ENCODE peak calls at places on chromosomes 3 and 15, in eight cellular contexts. One of them, this sample, is unnamed.

GRCh38 chr15:52682776-52683175 is 3.6 kb upstream of the ATOSA start:
- DNase-seq in iris pigment epithelial cell: no peak
- DNase-seq in substantia nigra: no peak
- DNase-seq in endothelial cell of umbilical vein: no peak
- DNase-seq in OCI-LY7: peak; percentile 68
- DNase-seq in cardiac fibroblast: no peak
- DNase-seq in PC-9: no peak
- DNase-seq in effector memory CD4-positive, alpha-beta T cell: no peak
- DNase-seq in this sample: no peak

GRCh38 chr15:69576035-69576526 is 123.5 kb downstream of the RPLP1 start:
- DNase-seq in iris pigment epithelial cell: no peak
- DNase-seq in substantia nigra: peak; percentile 37
- DNase-seq in endothelial cell of umbilical vein: peak; percentile 22
- DNase-seq in OCI-LY7: peak; percentile 43
- DNase-seq in cardiac fibroblast: peak; percentile 44
- DNase-seq in PC-9: peak; percentile 71
- DNase-seq in effector memory CD4-positive, alpha-beta T cell: peak; percentile 32
- DNase-seq in this sample: no peak

GRCh38 chr15:68045289-68046265 is 8.5 kb upstream of the PIAS1 start:
- DNase-seq in iris pigment epithelial cell: no peak
- DNase-seq in substantia nigra: no peak
- DNase-seq in endothelial cell of umbilical vein: no peak
- DNase-seq in OCI-LY7: no peak
- DNase-seq in cardiac fibroblast: no peak
- DNase-seq in PC-9: no peak
- DNase-seq in effector memory CD4-positive, alpha-beta T cell: no peak
- DNase-seq in this sample: no peak

GRCh38 chr3:45003406-45003805 is 22.7 kb upstream of the CLEC3B start:
- DNase-seq in iris pigment epithelial cell: no peak
- DNase-seq in substantia nigra: no peak
- DNase-seq in endothelial cell of umbilical vein: peak; percentile 70
- DNase-seq in OCI-LY7: no peak
- DNase-seq in cardiac fibroblast: no peak
- DNase-seq in PC-9: no peak
- DNase-seq in effector memory CD4-positive, alpha-beta T cell: no peak
- DNase-seq in this sample: no peak

GRCh38 chr3:126527455-126528211 is 3.7 kb downstream of the CHST13 start:
- DNase-seq in iris pigment epithelial cell: no peak
- DNase-seq in substantia nigra: no peak
- DNase-seq in endothelial cell of umbilical vein: no peak
- DNase-seq in OCI-LY7: no peak
- DNase-seq in cardiac fibroblast: no peak
- DNase-seq in PC-9: no peak
- DNase-seq in effector memory CD4-positive, alpha-beta T cell: no peak
- DNase-seq in this sample: no peak

GRCh38 chr3:168707900-168708299 is 612.2 kb upstream of the GOLIM4 start:
- DNase-seq in iris pigment epithelial cell: no peak
- DNase-seq in substantia nigra: no peak
- DNase-seq in endothelial cell of umbilical vein: no peak
- DNase-seq in OCI-LY7: no peak
- DNase-seq in cardiac fibroblast: no peak
- DNase-seq in PC-9: no peak
- DNase-seq in effector memory CD4-positive, alpha-beta T cell: no peak
- DNase-seq in this sample: no peak

GRCh38 chr15:64149424-64150235 is 1.9 kb upstream of the SNX22 start:
- DNase-seq in iris pigment epithelial cell: no peak
- DNase-seq in substantia nigra: peak; percentile 30
- DNase-seq in endothelial cell of umbilical vein: no peak
- DNase-seq in OCI-LY7: peak; percentile 60
- DNase-seq in cardiac fibroblast: no peak
- DNase-seq in PC-9: no peak
- DNase-seq in effector memory CD4-positive, alpha-beta T cell: no peak
- DNase-seq in this sample: no peak

GRCh38 chr3:164024786-164025185 is 1053.5 kb downstream of the SI start:
- DNase-seq in iris pigment epithelial cell: no peak
- DNase-seq in substantia nigra: no peak
- DNase-seq in endothelial cell of umbilical vein: no peak
- DNase-seq in OCI-LY7: no peak
- DNase-seq in cardiac fibroblast: no peak
- DNase-seq in PC-9: no peak
- DNase-seq in effector memory CD4-positive, alpha-beta T cell: no peak
- DNase-seq in this sample: no peak

GRCh38 chr15:60154764-60155163 is 150.7 kb downstream of the FOXB1 start:
- DNase-seq in iris pigment epithelial cell: peak; percentile 23
- DNase-seq in substantia nigra: no peak
- DNase-seq in endothelial cell of umbilical vein: no peak
- DNase-seq in OCI-LY7: no peak
- DNase-seq in cardiac fibroblast: no peak
- DNase-seq in PC-9: no peak
- DNase-seq in effector memory CD4-positive, alpha-beta T cell: no peak
- DNase-seq in this sample: no peak

GRCh38 chr15:98375513-98376360 is 272.6 kb upstream of the IGF1R start:
- DNase-seq in iris pigment epithelial cell: no peak
- DNase-seq in substantia nigra: no peak
- DNase-seq in endothelial cell of umbilical vein: no peak
- DNase-seq in OCI-LY7: no peak
- DNase-seq in cardiac fibroblast: no peak
- DNase-seq in PC-9: no peak
- DNase-seq in effector memory CD4-positive, alpha-beta T cell: no peak
- DNase-seq in this sample: no peak

GRCh38 chr15:75153084-75153483 is 48.6 kb upstream of the C15orf39 start:
- DNase-seq in iris pigment epithelial cell: peak; percentile 35
- DNase-seq in substantia nigra: peak; percentile 7
- DNase-seq in endothelial cell of umbilical vein: peak; percentile 25
- DNase-seq in OCI-LY7: peak; percentile 15
- DNase-seq in cardiac fibroblast: peak; percentile 52
- DNase-seq in PC-9: no peak
- DNase-seq in effector memory CD4-positive, alpha-beta T cell: no peak
- DNase-seq in this sample: no peak

GRCh38 chr3:98110191-98110908 is 20.2 kb upstream of the OR5H1 start:
- DNase-seq in iris pigment epithelial cell: no peak
- DNase-seq in substantia nigra: no peak
- DNase-seq in endothelial cell of umbilical vein: no peak
- DNase-seq in OCI-LY7: no peak
- DNase-seq in cardiac fibroblast: no peak
- DNase-seq in PC-9: no peak
- DNase-seq in effector memory CD4-positive, alpha-beta T cell: no peak
- DNase-seq in this sample: no peak

GRCh38 chr3:85864896-85865295 is 906.1 kb downstream of the CADM2 start:
- DNase-seq in iris pigment epithelial cell: no peak
- DNase-seq in substantia nigra: no peak
- DNase-seq in endothelial cell of umbilical vein: no peak
- DNase-seq in OCI-LY7: no peak
- DNase-seq in cardiac fibroblast: no peak
- DNase-seq in PC-9: no peak
- DNase-seq in effector memory CD4-positive, alpha-beta T cell: no peak
- DNase-seq in this sample: no peak

GRCh38 chr3:122687298-122687697 is 6.7 kb downstream of the PARP14 start:
- DNase-seq in iris pigment epithelial cell: no peak
- DNase-seq in substantia nigra: no peak
- DNase-seq in endothelial cell of umbilical vein: no peak
- DNase-seq in OCI-LY7: no peak
- DNase-seq in cardiac fibroblast: no peak
- DNase-seq in PC-9: no peak
- DNase-seq in effector memory CD4-positive, alpha-beta T cell: no peak
- DNase-seq in this sample: no peak

GRCh38 chr3:115623414-115623868 is at the start of gene GAP43:
- DNase-seq in iris pigment epithelial cell: peak; percentile 93
- DNase-seq in substantia nigra: peak; percentile 12
- DNase-seq in endothelial cell of umbilical vein: peak; percentile 23
- DNase-seq in OCI-LY7: no peak
- DNase-seq in cardiac fibroblast: peak; percentile 75
- DNase-seq in PC-9: peak; percentile 12
- DNase-seq in effector memory CD4-positive, alpha-beta T cell: no peak
- DNase-seq in this sample: peak; percentile 19

GRCh38 chr3:164488893-164489292 is 589.4 kb downstream of the SI start:
- DNase-seq in iris pigment epithelial cell: no peak
- DNase-seq in substantia nigra: no peak
- DNase-seq in endothelial cell of umbilical vein: no peak
- DNase-seq in OCI-LY7: no peak
- DNase-seq in cardiac fibroblast: no peak
- DNase-seq in PC-9: no peak
- DNase-seq in effector memory CD4-positive, alpha-beta T cell: no peak
- DNase-seq in this sample: no peak

GRCh38 chr3:39910135-39910534 is 100.7 kb downstream of the MYRIP start:
- DNase-seq in iris pigment epithelial cell: no peak
- DNase-seq in substantia nigra: no peak
- DNase-seq in endothelial cell of umbilical vein: no peak
- DNase-seq in OCI-LY7: no peak
- DNase-seq in cardiac fibroblast: no peak
- DNase-seq in PC-9: no peak
- DNase-seq in effector memory CD4-positive, alpha-beta T cell: no peak
- DNase-seq in this sample: no peak

GRCh38 chr3:129822679-129823078 is 70.8 kb downstream of the TMCC1 start:
- DNase-seq in iris pigment epithelial cell: peak; percentile 72
- DNase-seq in substantia nigra: no peak
- DNase-seq in endothelial cell of umbilical vein: no peak
- DNase-seq in OCI-LY7: no peak
- DNase-seq in cardiac fibroblast: peak; percentile 66
- DNase-seq in PC-9: no peak
- DNase-seq in effector memory CD4-positive, alpha-beta T cell: no peak
- DNase-seq in this sample: no peak

GRCh38 chr3:129732200-129732876 is 125.9 kb upstream of the PLXND1 start:
- DNase-seq in iris pigment epithelial cell: peak; percentile 17
- DNase-seq in substantia nigra: no peak
- DNase-seq in endothelial cell of umbilical vein: no peak
- DNase-seq in OCI-LY7: no peak
- DNase-seq in cardiac fibroblast: no peak
- DNase-seq in PC-9: no peak
- DNase-seq in effector memory CD4-positive, alpha-beta T cell: no peak
- DNase-seq in this sample: no peak

GRCh38 chr3:23356923-23357322 is 153.8 kb downstream of the UBE2E2 start:
- DNase-seq in iris pigment epithelial cell: no peak
- DNase-seq in substantia nigra: no peak
- DNase-seq in endothelial cell of umbilical vein: no peak
- DNase-seq in OCI-LY7: no peak
- DNase-seq in cardiac fibroblast: no peak
- DNase-seq in PC-9: no peak
- DNase-seq in effector memory CD4-positive, alpha-beta T cell: no peak
- DNase-seq in this sample: no peak

GRCh38 chr3:99499235-99499798 is 139.1 kb upstream of the COL8A1 start:
- DNase-seq in iris pigment epithelial cell: peak; percentile 77
- DNase-seq in substantia nigra: peak; percentile 12
- DNase-seq in endothelial cell of umbilical vein: peak; percentile 80
- DNase-seq in OCI-LY7: peak; percentile 15
- DNase-seq in cardiac fibroblast: peak; percentile 78
- DNase-seq in PC-9: peak; percentile 46
- DNase-seq in effector memory CD4-positive, alpha-beta T cell: no peak
- DNase-seq in this sample: no peak

GRCh38 chr15:56948766-56949105 is 30.3 kb downstream of the TCF12 start:
- DNase-seq in iris pigment epithelial cell: peak; percentile 38
- DNase-seq in substantia nigra: no peak
- DNase-seq in endothelial cell of umbilical vein: no peak
- DNase-seq in OCI-LY7: no peak
- DNase-seq in cardiac fibroblast: no peak
- DNase-seq in PC-9: no peak
- DNase-seq in effector memory CD4-positive, alpha-beta T cell: no peak
- DNase-seq in this sample: no peak

GRCh38 chr3:191100516-191100915 is 98.5 kb upstream of the OSTN start:
- DNase-seq in iris pigment epithelial cell: no peak
- DNase-seq in substantia nigra: no peak
- DNase-seq in endothelial cell of umbilical vein: no peak
- DNase-seq in OCI-LY7: no peak
- DNase-seq in cardiac fibroblast: no peak
- DNase-seq in PC-9: no peak
- DNase-seq in effector memory CD4-positive, alpha-beta T cell: no peak
- DNase-seq in this sample: no peak

GRCh38 chr3:106299300-106300098 is 430.7 kb upstream of the CBLB start:
- DNase-seq in iris pigment epithelial cell: peak; percentile 83
- DNase-seq in substantia nigra: no peak
- DNase-seq in endothelial cell of umbilical vein: peak; percentile 31
- DNase-seq in OCI-LY7: no peak
- DNase-seq in cardiac fibroblast: peak; percentile 47
- DNase-seq in PC-9: peak; percentile 8
- DNase-seq in effector memory CD4-positive, alpha-beta T cell: no peak
- DNase-seq in this sample: no peak

GRCh38 chr3:48851407-48851806 is 3.7 kb upstream of the PRKAR2A start:
- DNase-seq in iris pigment epithelial cell: peak; percentile 59
- DNase-seq in substantia nigra: peak; percentile 54
- DNase-seq in endothelial cell of umbilical vein: no peak
- DNase-seq in OCI-LY7: peak; percentile 21
- DNase-seq in cardiac fibroblast: peak; percentile 57
- DNase-seq in PC-9: no peak
- DNase-seq in effector memory CD4-positive, alpha-beta T cell: no peak
- DNase-seq in this sample: no peak

This sample was measured in HuH-7.5.